ENCODE peak calls at places on chromosomes 16 and 17, in six cellular contexts. One of them, this sample, is unnamed.

GRCh38 chr17:1779571-1780074 is 17.8 kb downstream of the SERPINF1 start:
- DNase-seq in HCT116: no peak
- DNase-seq in GM23338: no peak
- DNase-seq in PC-3: peak; percentile 77
- DNase-seq in hepatocyte: peak; percentile 87
- DNase-seq in neural progenitor cell: no peak
- DNase-seq in this sample: no peak

GRCh38 chr16:31664683-31665482 is 137.2 kb downstream of the AHSP start:
- DNase-seq in GM23338: no peak
- DNase-seq in HCT116: no peak
- DNase-seq in neural progenitor cell: no peak
- DNase-seq in PC-3: peak; percentile 48
- DNase-seq in hepatocyte: no peak
- DNase-seq in this sample: no peak

GRCh38 chr16:11914759-11915643 is 755 bp downstream of the GSPT1 start:
- DNase-seq in GM23338: peak; percentile 63
- DNase-seq in PC-3: peak; percentile 23
- DNase-seq in hepatocyte: peak; percentile 72
- DNase-seq in neural progenitor cell: peak; percentile 63
- DNase-seq in HCT116: no peak
- DNase-seq in this sample: peak; percentile 46

GRCh38 chr17:44766409-44767038 is 7.7 kb downstream of the ADAM11 start:
- DNase-seq in neural progenitor cell: no peak
- DNase-seq in PC-3: no peak
- DNase-seq in GM23338: no peak
- DNase-seq in HCT116: no peak
- DNase-seq in hepatocyte: no peak
- DNase-seq in this sample: no peak

GRCh38 chr16:84746875-84747274 is 47.1 kb downstream of the USP10 start:
- DNase-seq in hepatocyte: no peak
- DNase-seq in HCT116: no peak
- DNase-seq in PC-3: no peak
- DNase-seq in neural progenitor cell: no peak
- DNase-seq in GM23338: peak; percentile 68
- DNase-seq in this sample: no peak

GRCh38 chr17:3926860-3927627 is 10.8 kb upstream of the P2RX1 start:
- DNase-seq in hepatocyte: no peak
- DNase-seq in HCT116: no peak
- DNase-seq in PC-3: no peak
- DNase-seq in GM23338: no peak
- DNase-seq in neural progenitor cell: no peak
- DNase-seq in this sample: no peak

GRCh38 chr17:29342148-29342765 is 47.9 kb upstream of the TAOK1 start:
- DNase-seq in hepatocyte: no peak
- DNase-seq in neural progenitor cell: no peak
- DNase-seq in GM23338: no peak
- DNase-seq in PC-3: no peak
- DNase-seq in HCT116: no peak
- DNase-seq in this sample: no peak

GRCh38 chr17:16419074-16419928 is 3.9 kb downstream of the TRPV2 start:
- DNase-seq in hepatocyte: peak; percentile 84
- DNase-seq in neural progenitor cell: no peak
- DNase-seq in HCT116: no peak
- DNase-seq in PC-3: peak; percentile 94
- DNase-seq in GM23338: no peak
- DNase-seq in this sample: no peak

GRCh38 chr17:70989301-70989700 is 820.0 kb downstream of the KCNJ2 start:
- DNase-seq in neural progenitor cell: no peak
- DNase-seq in hepatocyte: no peak
- DNase-seq in HCT116: no peak
- DNase-seq in PC-3: no peak
- DNase-seq in GM23338: no peak
- DNase-seq in this sample: no peak

GRCh38 chr16:79372504-79373184 is 227.9 kb downstream of the MAF start:
- DNase-seq in GM23338: no peak
- DNase-seq in PC-3: no peak
- DNase-seq in HCT116: no peak
- DNase-seq in neural progenitor cell: no peak
- DNase-seq in hepatocyte: peak; percentile 66
- DNase-seq in this sample: no peak

GRCh38 chr17:19336938-19337711 is 25.4 kb downstream of the B9D1 start:
- DNase-seq in GM23338: peak; percentile 54
- DNase-seq in HCT116: no peak
- DNase-seq in hepatocyte: peak; percentile 23
- DNase-seq in neural progenitor cell: peak; percentile 47
- DNase-seq in PC-3: no peak
- DNase-seq in this sample: no peak

GRCh38 chr16:86946396-86946795 is 368.0 kb downstream of the FOXL1 start:
- DNase-seq in neural progenitor cell: no peak
- DNase-seq in GM23338: peak; percentile 19
- DNase-seq in PC-3: peak; percentile 43
- DNase-seq in hepatocyte: no peak
- DNase-seq in HCT116: no peak
- DNase-seq in this sample: no peak

GRCh38 chr17:27473748-27474609 is 17.7 kb downstream of the KSR1 start:
- DNase-seq in HCT116: no peak
- DNase-seq in PC-3: no peak
- DNase-seq in GM23338: no peak
- DNase-seq in hepatocyte: peak; percentile 30
- DNase-seq in neural progenitor cell: no peak
- DNase-seq in this sample: peak; percentile 57

GRCh38 chr16:87931504-87931903 is 4.8 kb downstream of the CA5A start:
- DNase-seq in neural progenitor cell: no peak
- DNase-seq in GM23338: no peak
- DNase-seq in HCT116: no peak
- DNase-seq in hepatocyte: peak; percentile 40
- DNase-seq in PC-3: no peak
- DNase-seq in this sample: no peak

GRCh38 chr16:48862087-48862532 is 252.1 kb upstream of the N4BP1 start:
- DNase-seq in hepatocyte: peak; percentile 32
- DNase-seq in GM23338: peak; percentile 60
- DNase-seq in PC-3: peak; percentile 48
- DNase-seq in HCT116: peak; percentile 7
- DNase-seq in neural progenitor cell: peak; percentile 23
- DNase-seq in this sample: no peak

GRCh38 chr17:79600613-79601221 is 10.1 kb downstream of the RBFOX3 start:
- DNase-seq in neural progenitor cell: peak; percentile 34
- DNase-seq in GM23338: no peak
- DNase-seq in hepatocyte: no peak
- DNase-seq in PC-3: no peak
- DNase-seq in HCT116: no peak
- DNase-seq in this sample: no peak
- TF ChIP-seq EZH2 in neural progenitor cell: no peak
- TF ChIP-seq EZH2 in GM23338: no peak
- TF ChIP-seq EZH2 in hepatocyte: no peak
- TF ChIP-seq EZH2 in PC-3: no peak
- TF ChIP-seq EZH2 in HCT116: no peak
- TF ChIP-seq EZH2 in this sample: peak; percentile 47

GRCh38 chr16:30429678-30430427 is at the start of gene DCTPP1:
- DNase-seq in hepatocyte: peak; percentile 99
- DNase-seq in HCT116: peak; percentile 99
- DNase-seq in neural progenitor cell: peak; percentile 99
- DNase-seq in GM23338: peak; percentile 100
- DNase-seq in PC-3: peak; percentile 98
- DNase-seq in this sample: peak; percentile 100

GRCh38 chr16:30429418-30429677 is 482 bp downstream of the DCTPP1 start:
- DNase-seq in HCT116: no peak
- DNase-seq in GM23338: peak; percentile 75
- DNase-seq in PC-3: peak; percentile 23
- DNase-seq in neural progenitor cell: no peak
- DNase-seq in hepatocyte: no peak
- DNase-seq in this sample: no peak

GRCh38 chr16:30428055-30428454 is 1.8 kb downstream of the DCTPP1 start:
- DNase-seq in GM23338: no peak
- DNase-seq in neural progenitor cell: no peak
- DNase-seq in hepatocyte: no peak
- DNase-seq in HCT116: no peak
- DNase-seq in PC-3: no peak
- DNase-seq in this sample: no peak

GRCh38 chr16:30434852-30435251 is 5.0 kb upstream of the DCTPP1 start:
- DNase-seq in PC-3: no peak
- DNase-seq in HCT116: no peak
- DNase-seq in GM23338: no peak
- DNase-seq in hepatocyte: no peak
- DNase-seq in neural progenitor cell: no peak
- DNase-seq in this sample: no peak

DNA sequence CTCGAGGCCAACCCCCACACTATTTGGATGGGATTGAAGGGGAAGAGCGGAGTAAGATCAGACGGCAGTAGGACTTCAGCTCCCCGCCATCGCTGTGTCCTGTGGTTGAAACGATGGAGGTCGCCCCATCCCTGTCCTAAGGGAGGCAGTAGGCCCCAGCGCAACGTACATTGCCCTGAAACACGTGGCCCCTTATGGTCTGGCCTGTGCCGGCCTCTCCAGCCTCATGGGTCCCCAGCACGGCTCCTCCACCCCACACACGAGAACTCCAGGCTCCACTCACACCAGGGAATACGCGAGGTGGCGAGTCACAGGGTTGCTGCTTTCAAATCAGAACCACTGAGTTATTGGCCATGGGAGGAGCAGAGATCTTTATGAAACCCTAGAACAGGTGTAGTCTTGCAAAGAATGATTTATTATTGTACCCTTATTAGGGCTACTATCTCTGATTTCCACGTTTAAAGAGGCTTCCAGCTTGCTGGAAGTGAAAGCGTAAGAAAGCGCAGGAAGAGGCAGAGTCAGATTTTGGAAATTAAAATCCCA is 669 bp upstream of the DCTPP1 start:
- DNase-seq in HCT116: no peak
- DNase-seq in GM23338: no peak
- DNase-seq in neural progenitor cell: no peak
- DNase-seq in PC-3: no peak
- DNase-seq in hepatocyte: no peak
- DNase-seq in this sample: no peak
- TF ChIP-seq CTCF in HCT116: peak; percentile 83
- TF ChIP-seq CTCF in GM23338: peak; percentile 15
- TF ChIP-seq CTCF in neural progenitor cell: peak; percentile 10
- TF ChIP-seq CTCF in PC-3: no peak
- TF ChIP-seq CTCF in hepatocyte: no peak
- TF ChIP-seq CTCF in this sample: no peak

DNA sequence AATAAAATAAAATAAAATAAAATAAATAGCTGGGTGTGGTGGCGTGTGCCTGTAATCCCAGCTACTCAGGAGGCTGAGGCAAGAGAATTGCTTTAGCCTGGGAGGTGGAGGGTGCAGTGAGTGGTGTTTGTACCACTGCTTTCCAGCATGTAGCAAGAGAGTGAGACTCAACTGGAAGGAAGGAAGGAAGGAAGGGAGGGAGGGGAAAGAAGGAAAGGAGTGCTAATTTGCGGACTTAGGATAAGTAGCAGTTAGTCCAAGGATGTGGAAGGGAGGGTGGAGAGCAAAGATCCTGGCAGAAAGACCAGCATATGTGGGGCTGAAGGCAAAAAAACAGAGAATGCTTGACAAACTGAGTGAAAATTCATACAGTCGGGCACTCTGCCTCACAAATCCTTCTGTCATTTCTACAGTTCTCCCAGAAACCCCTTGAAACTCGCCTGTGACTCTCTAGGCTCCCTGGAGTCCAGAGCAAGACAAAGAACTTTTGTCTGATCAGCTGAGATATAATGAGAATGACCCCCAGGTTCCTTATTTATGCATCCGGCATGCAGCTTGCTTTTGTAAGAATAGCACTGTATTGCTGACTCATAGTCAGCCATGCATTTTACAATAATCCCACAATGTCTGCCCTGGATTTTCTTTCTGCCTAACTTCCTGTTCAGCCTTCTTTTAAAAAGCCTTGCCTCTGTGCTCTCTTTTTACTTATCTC is 31.5 kb downstream of the CDK5RAP3 start:
- DNase-seq in GM23338: no peak
- DNase-seq in PC-3: peak; percentile 94
- DNase-seq in neural progenitor cell: peak; percentile 48
- DNase-seq in HCT116: no peak
- DNase-seq in hepatocyte: peak; percentile 56
- DNase-seq in this sample: no peak
- TF ChIP-seq EZH2phosphoT487 in GM23338: no peak
- TF ChIP-seq EZH2phosphoT487 in PC-3: no peak
- TF ChIP-seq EZH2phosphoT487 in neural progenitor cell: no peak
- TF ChIP-seq EZH2phosphoT487 in HCT116: no peak
- TF ChIP-seq EZH2phosphoT487 in hepatocyte: no peak
- TF ChIP-seq EZH2phosphoT487 in this sample: no peak

GRCh38 chr17:47846741-47847340 is 4.1 kb downstream of the SP6 start:
- DNase-seq in hepatocyte: no peak
- DNase-seq in GM23338: peak; percentile 63
- DNase-seq in neural progenitor cell: peak; percentile 67
- DNase-seq in HCT116: no peak
- DNase-seq in PC-3: no peak
- DNase-seq in this sample: no peak
- TF ChIP-seq EZH2 in hepatocyte: no peak
- TF ChIP-seq EZH2 in GM23338: peak; percentile 54
- TF ChIP-seq EZH2 in neural progenitor cell: no peak
- TF ChIP-seq EZH2 in HCT116: no peak
- TF ChIP-seq EZH2 in PC-3: no peak
- TF ChIP-seq EZH2 in this sample: peak; percentile 78

This sample was measured in MM.1S.